ENCODE peak calls at places on chromosomes 1 and 21, in nine cellular contexts. One of them, this sample, is unnamed. For H3K4me1, the result is how much of the 10 kb centered on the place peaks cover.

GRCh38 chr1:163528710-163529348 is 207.1 kb downstream of the NUF2 start:
- DNase-seq in H9: no peak
- DNase-seq in IMR-90: peak
- DNase-seq in neuronal stem cell: no peak
- DNase-seq in Karpas-422: peak
- DNase-seq in colonic mucosa: peak
- DNase-seq in HCT116: peak
- DNase-seq in mammary epithelial cell: peak
- DNase-seq in astrocyte: peak
- DNase-seq in this sample: peak

GRCh38 chr1:235074335-235075120 is 54.1 kb downstream of the TOMM20 start:
- DNase-seq in H9: no peak
- DNase-seq in IMR-90: peak
- DNase-seq in neuronal stem cell: no peak
- DNase-seq in Karpas-422: no peak
- DNase-seq in colonic mucosa: peak
- DNase-seq in HCT116: no peak
- DNase-seq in mammary epithelial cell: peak
- DNase-seq in astrocyte: peak
- DNase-seq in this sample: peak

GRCh38 chr1:228141871-228142615 is 2.0 kb downstream of the GUK1 start:
- DNase-seq in H9: no peak
- DNase-seq in IMR-90: peak
- DNase-seq in neuronal stem cell: no peak
- DNase-seq in Karpas-422: no peak
- DNase-seq in colonic mucosa: no peak
- DNase-seq in HCT116: no peak
- DNase-seq in mammary epithelial cell: peak
- DNase-seq in astrocyte: peak
- DNase-seq in this sample: no peak

GRCh38 chr1:90579212-90579802 is 137.8 kb downstream of the BARHL2 start:
- DNase-seq in H9: no peak
- DNase-seq in IMR-90: peak
- DNase-seq in neuronal stem cell: peak
- DNase-seq in Karpas-422: peak
- DNase-seq in colonic mucosa: no peak
- DNase-seq in HCT116: peak
- DNase-seq in mammary epithelial cell: peak
- DNase-seq in astrocyte: peak
- DNase-seq in this sample: peak

GRCh38 chr1:109397451-109398342 is at the start of gene SORT1:
- DNase-seq in H9: peak
- DNase-seq in IMR-90: peak
- DNase-seq in neuronal stem cell: peak
- DNase-seq in Karpas-422: no peak
- DNase-seq in colonic mucosa: peak
- DNase-seq in HCT116: peak
- DNase-seq in mammary epithelial cell: peak
- DNase-seq in astrocyte: peak
- DNase-seq in this sample: peak

GRCh38 chr1:225750865-225751824 is 26.5 kb upstream of the SRP9 start:
- DNase-seq in H9: no peak
- DNase-seq in IMR-90: no peak
- DNase-seq in neuronal stem cell: no peak
- DNase-seq in Karpas-422: no peak
- DNase-seq in colonic mucosa: no peak
- DNase-seq in HCT116: no peak
- DNase-seq in mammary epithelial cell: no peak
- DNase-seq in astrocyte: no peak
- DNase-seq in this sample: no peak

GRCh38 chr21:18368193-18368592 is 35.4 kb downstream of the TMPRSS15 start:
- DNase-seq in H9: no peak
- DNase-seq in IMR-90: no peak
- DNase-seq in neuronal stem cell: no peak
- DNase-seq in Karpas-422: no peak
- DNase-seq in colonic mucosa: no peak
- DNase-seq in HCT116: no peak
- DNase-seq in mammary epithelial cell: no peak
- DNase-seq in astrocyte: no peak
- DNase-seq in this sample: no peak

GRCh38 chr21:37373539-37373938 is 7.0 kb downstream of the DYRK1A start:
- DNase-seq in H9: no peak
- DNase-seq in IMR-90: no peak
- DNase-seq in neuronal stem cell: no peak
- DNase-seq in Karpas-422: no peak
- DNase-seq in colonic mucosa: no peak
- DNase-seq in HCT116: no peak
- DNase-seq in mammary epithelial cell: no peak
- DNase-seq in astrocyte: peak
- DNase-seq in this sample: no peak

GRCh38 chr1:177122869-177123268 is 41.6 kb downstream of the ASTN1 start:
- DNase-seq in H9: no peak
- DNase-seq in IMR-90: no peak
- DNase-seq in neuronal stem cell: no peak
- DNase-seq in Karpas-422: no peak
- DNase-seq in colonic mucosa: no peak
- DNase-seq in HCT116: no peak
- DNase-seq in mammary epithelial cell: no peak
- DNase-seq in astrocyte: no peak
- DNase-seq in this sample: no peak

GRCh38 chr1:98121661-98122060 is 200.8 kb upstream of the DPYD start:
- DNase-seq in H9: no peak
- DNase-seq in IMR-90: peak
- DNase-seq in neuronal stem cell: no peak
- DNase-seq in Karpas-422: no peak
- DNase-seq in colonic mucosa: no peak
- DNase-seq in HCT116: no peak
- DNase-seq in mammary epithelial cell: no peak
- DNase-seq in astrocyte: peak
- DNase-seq in this sample: no peak

GRCh38 chr1:209926045-209926444 is 12.0 kb upstream of the SYT14 start:
- DNase-seq in H9: no peak
- DNase-seq in IMR-90: peak
- DNase-seq in neuronal stem cell: no peak
- DNase-seq in Karpas-422: no peak
- DNase-seq in colonic mucosa: no peak
- DNase-seq in HCT116: no peak
- DNase-seq in mammary epithelial cell: peak
- DNase-seq in astrocyte: peak
- DNase-seq in this sample: peak

GRCh38 chr1:5765465-5765864 is 226.8 kb downstream of the NPHP4 start:
- DNase-seq in H9: no peak
- DNase-seq in IMR-90: no peak
- DNase-seq in neuronal stem cell: no peak
- DNase-seq in Karpas-422: no peak
- DNase-seq in colonic mucosa: no peak
- DNase-seq in HCT116: no peak
- DNase-seq in mammary epithelial cell: no peak
- DNase-seq in astrocyte: no peak
- DNase-seq in this sample: no peak

GRCh38 chr1:226061793-226062557 is 541 bp upstream of the H3-3A start:
- DNase-seq in H9: peak
- DNase-seq in IMR-90: peak
- DNase-seq in neuronal stem cell: peak
- DNase-seq in Karpas-422: no peak
- DNase-seq in colonic mucosa: peak
- DNase-seq in HCT116: no peak
- DNase-seq in mammary epithelial cell: peak
- DNase-seq in astrocyte: peak
- DNase-seq in this sample: peak

GRCh38 chr1:209989525-209989924 is 51.5 kb downstream of the SYT14 start:
- DNase-seq in H9: no peak
- DNase-seq in IMR-90: peak
- DNase-seq in neuronal stem cell: no peak
- DNase-seq in Karpas-422: no peak
- DNase-seq in colonic mucosa: no peak
- DNase-seq in HCT116: no peak
- DNase-seq in mammary epithelial cell: peak
- DNase-seq in astrocyte: peak
- DNase-seq in this sample: peak

GRCh38 chr1:62593825-62594394 is 3.4 kb upstream of the ANGPTL3 start:
- DNase-seq in H9: no peak
- DNase-seq in IMR-90: peak
- DNase-seq in neuronal stem cell: no peak
- DNase-seq in Karpas-422: no peak
- DNase-seq in colonic mucosa: no peak
- DNase-seq in HCT116: no peak
- DNase-seq in mammary epithelial cell: no peak
- DNase-seq in astrocyte: no peak
- DNase-seq in this sample: no peak

GRCh38 chr1:33826711-33827110 is 37.2 kb upstream of the HMGB4 start:
- DNase-seq in H9: no peak
- DNase-seq in IMR-90: no peak
- DNase-seq in neuronal stem cell: no peak
- DNase-seq in Karpas-422: no peak
- DNase-seq in colonic mucosa: no peak
- DNase-seq in HCT116: no peak
- DNase-seq in mammary epithelial cell: no peak
- DNase-seq in astrocyte: no peak
- DNase-seq in this sample: no peak

GRCh38 chr1:215132156-215132555 is 49.6 kb downstream of the KCNK2 start:
- DNase-seq in H9: no peak
- DNase-seq in IMR-90: peak
- DNase-seq in neuronal stem cell: no peak
- DNase-seq in Karpas-422: no peak
- DNase-seq in colonic mucosa: no peak
- DNase-seq in HCT116: no peak
- DNase-seq in mammary epithelial cell: no peak
- DNase-seq in astrocyte: peak
- DNase-seq in this sample: peak

DNA sequence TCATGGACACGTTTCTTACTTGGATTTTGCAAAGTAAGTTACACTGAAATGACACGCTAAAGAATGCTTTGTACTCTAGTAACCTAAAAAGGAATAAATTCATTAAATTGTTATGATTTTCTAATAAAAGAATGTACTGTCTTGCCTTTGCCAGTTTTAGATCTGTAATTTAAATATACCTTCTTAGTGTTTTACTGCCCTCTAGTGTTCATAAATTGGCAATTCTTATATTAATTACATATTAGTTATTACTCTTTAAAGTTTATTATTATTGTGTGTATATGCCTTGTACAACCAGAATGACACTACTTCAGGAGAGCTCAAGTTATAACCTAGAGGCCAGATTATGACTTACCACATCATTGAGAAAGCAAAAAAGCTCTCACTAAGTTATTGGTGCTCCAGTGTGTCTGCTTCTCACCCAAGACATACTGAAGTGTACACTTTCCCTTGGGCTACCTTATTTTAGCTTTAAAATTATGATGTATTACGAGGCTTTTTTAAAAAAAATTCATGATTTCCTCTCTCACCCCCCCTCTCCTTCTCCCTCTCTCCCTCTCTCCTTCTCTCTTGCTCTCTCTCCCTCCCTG is 169.9 kb downstream of the HS2ST1 start:
- DNase-seq in H9: no peak
- DNase-seq in IMR-90: peak
- DNase-seq in neuronal stem cell: no peak
- DNase-seq in Karpas-422: peak
- DNase-seq in colonic mucosa: no peak
- DNase-seq in HCT116: peak
- DNase-seq in mammary epithelial cell: no peak
- DNase-seq in astrocyte: peak
- DNase-seq in this sample: peak
- H3K9ac ChIP-seq in H9: no peak
- H3K9ac ChIP-seq in IMR-90: no peak
- H3K9ac ChIP-seq in neuronal stem cell: no peak
- H3K9ac ChIP-seq in Karpas-422: no peak
- H3K9ac ChIP-seq in colonic mucosa: no peak
- H3K9ac ChIP-seq in HCT116: no peak
- H3K9ac ChIP-seq in mammary epithelial cell: no peak
- H3K9ac ChIP-seq in astrocyte: no peak
- H3K9ac ChIP-seq in this sample: no peak

GRCh38 chr1:247296599-247297180 is 35.0 kb downstream of the ZNF496 start:
- DNase-seq in H9: no peak
- DNase-seq in IMR-90: no peak
- DNase-seq in neuronal stem cell: no peak
- DNase-seq in Karpas-422: no peak
- DNase-seq in colonic mucosa: no peak
- DNase-seq in HCT116: no peak
- DNase-seq in mammary epithelial cell: no peak
- DNase-seq in astrocyte: no peak
- DNase-seq in this sample: no peak
- H3K4me1 ChIP-seq in H9: under half
- H3K4me1 ChIP-seq in IMR-90: under half
- H3K4me1 ChIP-seq in neuronal stem cell: under half
- H3K4me1 ChIP-seq in Karpas-422: under half
- H3K4me1 ChIP-seq in colonic mucosa: under half
- H3K4me1 ChIP-seq in HCT116: under half
- H3K4me1 ChIP-seq in mammary epithelial cell: under half
- H3K4me1 ChIP-seq in astrocyte: under half
- H3K4me1 ChIP-seq in this sample: under half

GRCh38 chr1:161266096-161266679 is 7.6 kb downstream of the PCP4L1 start:
- DNase-seq in H9: no peak
- DNase-seq in IMR-90: no peak
- DNase-seq in neuronal stem cell: no peak
- DNase-seq in Karpas-422: no peak
- DNase-seq in colonic mucosa: no peak
- DNase-seq in HCT116: no peak
- DNase-seq in mammary epithelial cell: no peak
- DNase-seq in astrocyte: no peak
- DNase-seq in this sample: peak
- H3K9ac ChIP-seq in H9: no peak
- H3K9ac ChIP-seq in IMR-90: no peak
- H3K9ac ChIP-seq in neuronal stem cell: no peak
- H3K9ac ChIP-seq in Karpas-422: no peak
- H3K9ac ChIP-seq in colonic mucosa: no peak
- H3K9ac ChIP-seq in HCT116: no peak
- H3K9ac ChIP-seq in mammary epithelial cell: no peak
- H3K9ac ChIP-seq in astrocyte: no peak
- H3K9ac ChIP-seq in this sample: no peak

GRCh38 chr1:4177425-4178150 is 277.5 kb upstream of the C1orf174 start:
- DNase-seq in H9: no peak
- DNase-seq in IMR-90: no peak
- DNase-seq in neuronal stem cell: no peak
- DNase-seq in Karpas-422: no peak
- DNase-seq in colonic mucosa: no peak
- DNase-seq in HCT116: no peak
- DNase-seq in mammary epithelial cell: no peak
- DNase-seq in astrocyte: no peak
- DNase-seq in this sample: no peak
- H3K4me1 ChIP-seq in H9: under half
- H3K4me1 ChIP-seq in IMR-90: under half
- H3K4me1 ChIP-seq in neuronal stem cell: under half
- H3K4me1 ChIP-seq in Karpas-422: under half
- H3K4me1 ChIP-seq in colonic mucosa: under half
- H3K4me1 ChIP-seq in HCT116: under half
- H3K4me1 ChIP-seq in mammary epithelial cell: under half
- H3K4me1 ChIP-seq in astrocyte: under half
- H3K4me1 ChIP-seq in this sample: under half